ENCODE peak calls at places on chromosomes 6 and 20, in six cellular contexts. One of them, this sample, is unnamed. For H3K36me3, the result is how much of the 10 kb centered on the place peaks cover.

GRCh38 chr6:148524509-148524908 is 181.9 kb downstream of the SASH1 start:
- DNase-seq in heart left ventricle: no peak
- DNase-seq in SK-N-SH: no peak
- DNase-seq in BJ: no peak
- DNase-seq in mucosa of descending colon: no peak
- DNase-seq in brain microvascular endothelial cell: peak
- DNase-seq in this sample: no peak

GRCh38 chr6:96522469-96523009 is 933 bp downstream of the UFL1 start:
- DNase-seq in mucosa of descending colon: peak
- DNase-seq in heart left ventricle: no peak
- DNase-seq in brain microvascular endothelial cell: peak
- DNase-seq in SK-N-SH: peak
- DNase-seq in BJ: peak
- DNase-seq in this sample: no peak

GRCh38 chr6:111173341-111173740 is 86.0 kb downstream of the SLC16A10 start:
- DNase-seq in mucosa of descending colon: no peak
- DNase-seq in heart left ventricle: no peak
- DNase-seq in brain microvascular endothelial cell: no peak
- DNase-seq in BJ: no peak
- DNase-seq in SK-N-SH: no peak
- DNase-seq in this sample: no peak

GRCh38 chr20:4663044-4663443 is 58.7 kb upstream of the PRND start:
- DNase-seq in SK-N-SH: no peak
- DNase-seq in mucosa of descending colon: no peak
- DNase-seq in heart left ventricle: no peak
- DNase-seq in BJ: no peak
- DNase-seq in brain microvascular endothelial cell: no peak
- DNase-seq in this sample: no peak

GRCh38 chr20:53157443-53158408 is 185.6 kb downstream of the TSHZ2 start:
- DNase-seq in BJ: no peak
- DNase-seq in brain microvascular endothelial cell: peak
- DNase-seq in mucosa of descending colon: peak
- DNase-seq in heart left ventricle: peak
- DNase-seq in SK-N-SH: no peak
- DNase-seq in this sample: peak

GRCh38 chr20:9615766-9616454 is 101.5 kb downstream of the LAMP5 start:
- DNase-seq in mucosa of descending colon: peak
- DNase-seq in SK-N-SH: no peak
- DNase-seq in brain microvascular endothelial cell: no peak
- DNase-seq in heart left ventricle: no peak
- DNase-seq in BJ: no peak
- DNase-seq in this sample: no peak

GRCh38 chr6:15752820-15753219 is 90.0 kb upstream of the DTNBP1 start:
- DNase-seq in heart left ventricle: no peak
- DNase-seq in brain microvascular endothelial cell: no peak
- DNase-seq in mucosa of descending colon: no peak
- DNase-seq in SK-N-SH: no peak
- DNase-seq in BJ: no peak
- DNase-seq in this sample: peak

GRCh38 chr20:63009988-63010769 is 3.4 kb upstream of the BHLHE23 start:
- DNase-seq in SK-N-SH: no peak
- DNase-seq in BJ: no peak
- DNase-seq in mucosa of descending colon: peak
- DNase-seq in brain microvascular endothelial cell: no peak
- DNase-seq in heart left ventricle: no peak
- DNase-seq in this sample: no peak

GRCh38 chr6:144954241-144954556 is 669.1 kb downstream of the UTRN start:
- DNase-seq in mucosa of descending colon: no peak
- DNase-seq in heart left ventricle: no peak
- DNase-seq in BJ: no peak
- DNase-seq in SK-N-SH: no peak
- DNase-seq in brain microvascular endothelial cell: no peak
- DNase-seq in this sample: no peak

GRCh38 chr20:58710481-58711265 is 18.1 kb downstream of the NPEPL1 start:
- DNase-seq in heart left ventricle: no peak
- DNase-seq in mucosa of descending colon: no peak
- DNase-seq in BJ: no peak
- DNase-seq in SK-N-SH: peak
- DNase-seq in brain microvascular endothelial cell: no peak
- DNase-seq in this sample: no peak

GRCh38 chr20:38566199-38566598 is 14.8 kb upstream of the ADIG start:
- DNase-seq in SK-N-SH: no peak
- DNase-seq in brain microvascular endothelial cell: no peak
- DNase-seq in mucosa of descending colon: no peak
- DNase-seq in heart left ventricle: no peak
- DNase-seq in BJ: no peak
- DNase-seq in this sample: no peak

GRCh38 chr20:20824924-20825584 is 112.6 kb upstream of the RALGAPA2 start:
- DNase-seq in SK-N-SH: peak
- DNase-seq in brain microvascular endothelial cell: peak
- DNase-seq in BJ: no peak
- DNase-seq in heart left ventricle: peak
- DNase-seq in mucosa of descending colon: peak
- DNase-seq in this sample: peak

GRCh38 chr6:99269207-99269606 is 80.3 kb downstream of the FAXC start:
- DNase-seq in mucosa of descending colon: no peak
- DNase-seq in SK-N-SH: no peak
- DNase-seq in BJ: no peak
- DNase-seq in heart left ventricle: no peak
- DNase-seq in brain microvascular endothelial cell: no peak
- DNase-seq in this sample: no peak

GRCh38 chr20:4082406-4083102 is 67.2 kb upstream of the RNF24 start:
- DNase-seq in BJ: no peak
- DNase-seq in SK-N-SH: peak
- DNase-seq in brain microvascular endothelial cell: peak
- DNase-seq in heart left ventricle: peak
- DNase-seq in mucosa of descending colon: peak
- DNase-seq in this sample: no peak

GRCh38 chr6:70281923-70282902 is 20.7 kb downstream of the COL9A1 start:
- DNase-seq in heart left ventricle: peak
- DNase-seq in mucosa of descending colon: no peak
- DNase-seq in BJ: no peak
- DNase-seq in brain microvascular endothelial cell: no peak
- DNase-seq in SK-N-SH: peak
- DNase-seq in this sample: no peak

GRCh38 chr20:21577551-21577950 is 63.7 kb upstream of the NKX2-2 start:
- DNase-seq in heart left ventricle: no peak
- DNase-seq in brain microvascular endothelial cell: no peak
- DNase-seq in SK-N-SH: no peak
- DNase-seq in mucosa of descending colon: no peak
- DNase-seq in BJ: no peak
- DNase-seq in this sample: no peak

GRCh38 chr6:132666118-132666517 is 7.1 kb upstream of the TAAR1 start:
- DNase-seq in mucosa of descending colon: no peak
- DNase-seq in heart left ventricle: no peak
- DNase-seq in brain microvascular endothelial cell: no peak
- DNase-seq in BJ: no peak
- DNase-seq in SK-N-SH: no peak
- DNase-seq in this sample: no peak

GRCh38 chr6:136334853-136335252 is 45.2 kb upstream of the BCLAF1 start:
- DNase-seq in BJ: no peak
- DNase-seq in mucosa of descending colon: no peak
- DNase-seq in brain microvascular endothelial cell: no peak
- DNase-seq in SK-N-SH: no peak
- DNase-seq in heart left ventricle: no peak
- DNase-seq in this sample: peak
- TF ChIP-seq CTCF in BJ: peak
- TF ChIP-seq CTCF in mucosa of descending colon: no peak
- TF ChIP-seq CTCF in brain microvascular endothelial cell: peak
- TF ChIP-seq CTCF in SK-N-SH: peak
- TF ChIP-seq CTCF in heart left ventricle: no peak
- TF ChIP-seq CTCF in this sample: peak

GRCh38 chr6:14134211-14134910 is 16.8 kb downstream of the CD83 start:
- DNase-seq in heart left ventricle: no peak
- DNase-seq in BJ: no peak
- DNase-seq in brain microvascular endothelial cell: no peak
- DNase-seq in mucosa of descending colon: no peak
- DNase-seq in SK-N-SH: no peak
- DNase-seq in this sample: no peak

GRCh38 chr6:14129572-14129971 is 12.0 kb downstream of the CD83 start:
- DNase-seq in mucosa of descending colon: peak
- DNase-seq in brain microvascular endothelial cell: peak
- DNase-seq in BJ: no peak
- DNase-seq in heart left ventricle: peak
- DNase-seq in SK-N-SH: peak
- DNase-seq in this sample: peak

GRCh38 chr6:14130431-14131075 is 13.0 kb downstream of the CD83 start:
- DNase-seq in brain microvascular endothelial cell: no peak
- DNase-seq in SK-N-SH: no peak
- DNase-seq in mucosa of descending colon: no peak
- DNase-seq in BJ: no peak
- DNase-seq in heart left ventricle: no peak
- DNase-seq in this sample: no peak

GRCh38 chr6:14132244-14133220 is 15.0 kb downstream of the CD83 start:
- DNase-seq in SK-N-SH: no peak
- DNase-seq in brain microvascular endothelial cell: no peak
- DNase-seq in BJ: no peak
- DNase-seq in mucosa of descending colon: no peak
- DNase-seq in heart left ventricle: no peak
- DNase-seq in this sample: no peak

GRCh38 chr6:14131579-14131978 is 14.0 kb downstream of the CD83 start:
- DNase-seq in SK-N-SH: no peak
- DNase-seq in BJ: no peak
- DNase-seq in heart left ventricle: no peak
- DNase-seq in mucosa of descending colon: no peak
- DNase-seq in brain microvascular endothelial cell: no peak
- DNase-seq in this sample: no peak
- H3K36me3 ChIP-seq in SK-N-SH: under half
- H3K36me3 ChIP-seq in BJ: under half
- H3K36me3 ChIP-seq in heart left ventricle: under half
- H3K36me3 ChIP-seq in mucosa of descending colon: under half
- H3K36me3 ChIP-seq in brain microvascular endothelial cell: under half
- H3K36me3 ChIP-seq in this sample: under half

DNA sequence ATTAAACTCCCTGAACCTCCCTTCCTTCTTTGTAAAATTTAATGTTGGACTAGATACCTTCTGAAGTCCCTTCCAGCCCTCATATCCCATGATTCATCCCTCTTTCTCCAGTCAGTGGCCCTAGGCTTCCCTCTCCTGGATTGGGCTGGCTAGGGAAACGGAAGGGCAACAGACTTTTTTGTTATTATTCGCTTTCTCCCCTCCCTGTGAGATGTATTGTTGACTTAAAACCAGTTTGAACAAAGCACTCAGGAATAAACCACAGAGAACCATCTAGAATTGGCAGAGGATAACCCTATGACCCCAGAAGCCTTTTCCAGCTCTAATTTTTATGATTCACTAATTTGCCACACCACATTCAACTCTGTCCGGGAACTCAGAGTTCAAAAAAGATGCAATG is 239.7 kb upstream of the SUPT3H start:
- DNase-seq in SK-N-SH: no peak
- DNase-seq in brain microvascular endothelial cell: no peak
- DNase-seq in BJ: no peak
- DNase-seq in heart left ventricle: no peak
- DNase-seq in mucosa of descending colon: no peak
- DNase-seq in this sample: no peak
- TF ChIP-seq CTCF in SK-N-SH: peak
- TF ChIP-seq CTCF in brain microvascular endothelial cell: peak
- TF ChIP-seq CTCF in BJ: peak
- TF ChIP-seq CTCF in heart left ventricle: no peak
- TF ChIP-seq CTCF in mucosa of descending colon: no peak
- TF ChIP-seq CTCF in this sample: no peak

DNA sequence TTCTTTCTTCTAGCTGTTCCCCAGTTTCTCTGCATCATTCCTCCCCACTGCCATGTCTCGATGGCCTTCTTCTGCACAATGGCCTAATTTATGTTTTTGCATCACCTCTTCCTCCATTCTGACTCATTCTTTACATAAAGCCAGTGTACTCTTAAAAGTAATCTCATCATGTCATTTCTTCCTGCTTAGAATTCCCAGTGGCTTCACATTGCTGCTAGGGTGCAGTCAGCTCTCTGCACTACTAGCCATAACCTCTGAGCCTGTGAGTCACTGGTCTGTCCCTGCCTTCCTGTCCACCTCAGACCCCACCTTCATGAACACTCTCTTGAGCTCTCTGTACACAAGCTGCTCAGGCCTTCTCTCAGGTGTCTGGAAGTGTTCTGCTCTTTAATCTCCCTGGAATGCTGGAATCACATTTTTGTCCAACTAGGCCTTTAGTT is 24.1 kb upstream of the TRIM27 start:
- DNase-seq in BJ: no peak
- DNase-seq in heart left ventricle: no peak
- DNase-seq in SK-N-SH: no peak
- DNase-seq in brain microvascular endothelial cell: peak
- DNase-seq in mucosa of descending colon: no peak
- DNase-seq in this sample: no peak
- H3K36me3 ChIP-seq in BJ: under half
- H3K36me3 ChIP-seq in heart left ventricle: under half
- H3K36me3 ChIP-seq in SK-N-SH: under half
- H3K36me3 ChIP-seq in brain microvascular endothelial cell: under half
- H3K36me3 ChIP-seq in mucosa of descending colon: under half
- H3K36me3 ChIP-seq in this sample: under half

GRCh38 chr6:41597246-41598000 is 40.8 kb upstream of the MDFI start:
- DNase-seq in brain microvascular endothelial cell: no peak
- DNase-seq in heart left ventricle: no peak
- DNase-seq in BJ: no peak
- DNase-seq in SK-N-SH: no peak
- DNase-seq in mucosa of descending colon: no peak
- DNase-seq in this sample: no peak
- TF ChIP-seq CTCF in brain microvascular endothelial cell: no peak
- TF ChIP-seq CTCF in heart left ventricle: no peak
- TF ChIP-seq CTCF in BJ: no peak
- TF ChIP-seq CTCF in SK-N-SH: no peak
- TF ChIP-seq CTCF in mucosa of descending colon: no peak
- TF ChIP-seq CTCF in this sample: no peak